ENCODE peak calls at places on chromosomes 11 and 22, in four cellular contexts. K is GM12878, J is gastrocnemius medialis, B is right lobe of liver. L is an unnamed sample.

GRCh38 chr22:38981005-38981658 is 1.0 kb upstream of the APOBEC3B start:
- DNase-seq in K (no peak), J (no peak), B (peak; percentile 37), L (no peak)

GRCh38 chr11:83641511-83641910 is 355.3 kb upstream of the CCDC90B start:
- DNase-seq in K (no peak), J (peak; percentile 12), B (no peak), L (no peak)

GRCh38 chr11:833114-833791 is 501 bp downstream of the CD151 start:
- DNase-seq in K (no peak), J (peak; percentile 46), B (no peak), L (peak; percentile 87)

GRCh38 chr11:46529086-46529905 is 64.5 kb downstream of the AMBRA1 start:
- DNase-seq in K (no peak), J (peak; percentile 36), B (no peak), L (no peak)

GRCh38 chr22:17769716-17770082 is 4.6 kb downstream of the BID start:
- DNase-seq in K (no peak), J (no peak), B (peak; percentile 95), L (no peak)

GRCh38 chr22:47446331-47446730 is 683.9 kb downstream of the TBC1D22A start:
- DNase-seq in K (no peak), J (no peak), B (no peak), L (no peak)

GRCh38 chr22:41009222-41009948 is 58.2 kb downstream of the RBX1 start:
- DNase-seq in K (no peak), J (no peak), B (no peak), L (no peak)

GRCh38 chr11:108084811-108085210 is 36.6 kb upstream of the ACAT1 start:
- DNase-seq in K (no peak), J (no peak), B (no peak), L (no peak)

GRCh38 chr11:324131-324530 is 3.5 kb upstream of the IFITM3 start:
- DNase-seq in K (no peak), J (no peak), B (no peak), L (no peak)

GRCh38 chr11:28697920-28698827 is 590.0 kb downstream of the METTL15 start:
- DNase-seq in K (no peak), J (no peak), B (no peak), L (no peak)

GRCh38 chr22:49856766-49857618 is 3.3 kb downstream of the ZBED4 start:
- DNase-seq in K (no peak), J (no peak), B (no peak), L (no peak)

GRCh38 chr11:8260202-8260996 is 3.3 kb downstream of the LMO1 start:
- DNase-seq in K (no peak), J (peak; percentile 10), B (peak; percentile 18), L (peak; percentile 49)

GRCh38 chr11:119094816-119095065 is 6.9 kb downstream of the DPAGT1 start:
- DNase-seq in K (no peak), J (peak; percentile 90), B (peak; percentile 90), L (peak; percentile 93)

GRCh38 chr11:46347637-46348311 is 511 bp downstream of the DGKZ start:
- DNase-seq in K (no peak), J (peak; percentile 37), B (peak; percentile 70), L (no peak)

GRCh38 chr11:121418625-121419114 is 33.4 kb upstream of the SORL1 start:
- DNase-seq in K (no peak), J (peak; percentile 33), B (peak; percentile 61), L (peak; percentile 44)

GRCh38 chr22:48843640-48844039 is 984.0 kb downstream of the BRD1 start:
- DNase-seq in K (no peak), J (no peak), B (peak; percentile 36), L (no peak)

GRCh38 chr11:133946018-133946417 is 10.8 kb downstream of the IGSF9B start:
- DNase-seq in K (no peak), J (no peak), B (no peak), L (no peak)

GRCh38 chr11:119699227-119699626 is 29.8 kb downstream of the NECTIN1 start:
- DNase-seq in K (no peak), J (peak; percentile 43), B (peak; percentile 88), L (no peak)

GRCh38 chr11:10322830-10323792 is 18.2 kb downstream of the ADM start:
- DNase-seq in K (no peak), J (peak; percentile 49), B (peak; percentile 52), L (no peak)

GRCh38 chr22:43890901-43891331 is 897 bp downstream of the PNPLA5 start:
- DNase-seq in K (no peak), J (no peak), B (peak; percentile 50), L (no peak)

GRCh38 chr11:64369440-64370135 is 10.6 kb downstream of the RPS6KA4 start:
- DNase-seq in K (no peak), J (no peak), B (no peak), L (no peak)

GRCh38 chr22:36914383-36914752 is 940 bp downstream of the CSF2RB start:
- DNase-seq in K (no peak), J (no peak), B (no peak), L (no peak)

GRCh38 chr11:90256404-90257157 is 33.7 kb upstream of the CHORDC1 start:
- DNase-seq in K (no peak), J (no peak), B (no peak), L (no peak)

GRCh38 chr11:19845633-19846032 is 133.0 kb downstream of the NAV2 start:
- DNase-seq in K (no peak), J (no peak), B (no peak), L (no peak)

GRCh38 chr11:127412234-127412633 is 411.7 kb upstream of the KIRREL3 start:
- DNase-seq in K (no peak), J (no peak), B (no peak), L (no peak)

GRCh38 chr11:27395556-27396258 is 32.7 kb upstream of the CCDC34 start:
- DNase-seq in K (no peak), J (no peak), B (no peak), L (no peak)

DNA sequence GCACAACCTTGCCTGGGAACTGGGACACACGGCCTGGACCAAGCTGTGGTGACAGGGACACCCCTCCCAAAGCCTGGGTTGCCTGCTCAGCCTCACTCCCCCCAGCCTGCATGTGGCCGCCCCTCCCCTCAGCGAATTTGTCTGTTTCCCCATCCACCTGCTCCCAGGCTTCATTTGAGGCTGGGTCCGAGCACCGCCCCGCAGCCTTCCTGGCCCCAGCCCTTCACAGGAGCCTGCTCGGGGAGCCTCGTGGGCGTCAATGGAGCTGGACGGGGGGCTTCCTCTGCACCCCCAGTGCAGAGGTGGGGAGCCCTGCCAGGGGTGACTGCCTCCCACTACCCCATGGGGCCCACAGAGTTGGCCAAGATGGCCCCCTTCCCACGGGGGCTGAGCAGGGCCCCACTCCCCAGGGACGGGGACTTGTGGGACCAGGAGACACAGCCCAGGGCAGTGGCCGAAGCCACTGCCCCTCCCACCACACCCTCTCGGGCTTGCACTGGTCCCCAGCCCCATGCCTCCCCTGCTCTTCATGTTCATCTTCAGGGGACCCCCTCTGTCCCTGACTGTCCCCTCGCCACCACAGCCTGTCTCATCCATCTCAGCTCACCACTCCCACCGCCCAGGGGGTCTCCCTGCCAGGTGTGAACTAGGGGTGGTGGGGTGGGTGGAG is 91.7 kb downstream of the WNT7B start:
- DNase-seq in K (no peak), J (peak; percentile 10), B (peak; percentile 45), L (peak; percentile 56)
- H3K4me3 ChIP-seq in K (no peak overlapping the region), J (no peak overlapping the region), B (no peak overlapping the region), L (no peak overlapping the region)

DNA sequence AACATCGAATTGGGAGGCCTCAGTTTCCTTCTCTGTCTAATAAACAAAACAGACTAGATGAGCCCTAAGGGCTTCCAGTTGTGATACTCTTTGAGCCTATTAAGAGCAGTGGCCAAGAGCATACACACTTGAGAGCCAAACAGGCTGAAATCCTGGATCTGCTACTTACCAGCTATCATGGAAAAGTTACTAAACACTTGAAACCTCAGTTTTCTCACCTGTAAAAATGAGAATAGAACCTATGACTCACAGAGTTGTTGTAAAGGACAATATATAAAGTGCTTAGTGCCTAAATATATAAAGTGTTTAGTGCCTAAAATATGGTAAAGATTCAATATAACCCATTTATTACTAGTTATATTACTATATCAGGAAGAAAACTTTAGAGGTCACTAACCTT is 23.7 kb upstream of the GDPD4 start:
- DNase-seq in K (no peak), J (no peak), B (no peak), L (no peak)
- H3K4me3 ChIP-seq in K (no peak overlapping the region), J (no peak overlapping the region), B (no peak overlapping the region), L (no peak overlapping the region)

DNA sequence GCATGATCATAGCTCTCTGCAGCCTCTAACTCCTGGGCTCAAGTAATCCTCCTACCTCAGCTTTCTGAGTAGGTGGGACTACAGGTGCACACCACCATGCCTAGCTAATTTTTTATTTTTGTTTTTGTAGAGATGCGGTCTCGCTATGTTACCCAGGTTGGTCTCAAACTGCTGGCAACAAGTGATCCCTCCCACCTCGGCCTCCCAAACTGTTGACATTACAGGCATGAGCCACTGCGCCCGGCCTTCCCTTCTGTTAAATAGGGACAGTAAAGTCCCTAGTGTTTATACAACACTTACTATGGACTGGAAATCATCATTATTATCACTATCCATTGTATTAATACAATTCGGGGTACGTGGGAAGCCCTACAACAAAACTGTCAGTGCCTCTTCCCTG is 12.6 kb downstream of the SELENOM start:
- DNase-seq in K (no peak), J (no peak), B (no peak), L (no peak)
- H3K4me3 ChIP-seq in K (no peak overlapping the region), J (no peak overlapping the region), B (no peak overlapping the region), L (no peak overlapping the region)

GRCh38 chr11:110200241-110200640 is 96.2 kb downstream of the RDX start:
- DNase-seq in K (no peak), J (no peak), B (no peak), L (no peak)

GRCh38 chr11:110199184-110199981 is 97.0 kb downstream of the RDX start:
- DNase-seq in K (no peak), J (no peak), B (peak; percentile 66), L (no peak)

GRCh38 chr11:110198031-110198729 is 98.2 kb downstream of the RDX start:
- DNase-seq in K (no peak), J (no peak), B (no peak), L (no peak)

GRCh38 chr11:110196884-110197420 is 99.5 kb downstream of the RDX start:
- DNase-seq in K (no peak), J (no peak), B (no peak), L (no peak)

DNA sequence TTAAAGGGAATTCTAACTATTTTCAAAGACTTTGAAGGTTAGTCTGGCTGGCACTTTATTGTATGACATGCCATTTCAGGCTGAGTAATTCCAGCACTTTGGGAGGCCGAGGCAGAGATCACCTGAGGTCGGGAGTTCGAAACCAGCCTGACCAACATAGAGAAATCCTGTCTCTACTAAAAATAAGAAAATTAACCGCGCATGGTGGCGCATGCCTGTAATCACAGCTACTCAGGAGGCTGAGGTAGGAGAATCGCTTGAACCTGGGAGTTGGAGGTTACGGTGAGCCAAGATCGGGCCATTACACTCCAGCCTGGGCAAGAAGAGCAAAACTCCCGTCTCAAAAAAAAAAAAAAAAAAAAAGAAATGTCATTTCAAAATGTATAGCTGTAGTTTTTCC is 95.6 kb downstream of the RDX start:
- DNase-seq in K (no peak), J (no peak), B (no peak), L (no peak)
- H3K4me3 ChIP-seq in K (no peak overlapping the region), J (no peak overlapping the region), B (no peak overlapping the region), L (no peak overlapping the region)

DNA sequence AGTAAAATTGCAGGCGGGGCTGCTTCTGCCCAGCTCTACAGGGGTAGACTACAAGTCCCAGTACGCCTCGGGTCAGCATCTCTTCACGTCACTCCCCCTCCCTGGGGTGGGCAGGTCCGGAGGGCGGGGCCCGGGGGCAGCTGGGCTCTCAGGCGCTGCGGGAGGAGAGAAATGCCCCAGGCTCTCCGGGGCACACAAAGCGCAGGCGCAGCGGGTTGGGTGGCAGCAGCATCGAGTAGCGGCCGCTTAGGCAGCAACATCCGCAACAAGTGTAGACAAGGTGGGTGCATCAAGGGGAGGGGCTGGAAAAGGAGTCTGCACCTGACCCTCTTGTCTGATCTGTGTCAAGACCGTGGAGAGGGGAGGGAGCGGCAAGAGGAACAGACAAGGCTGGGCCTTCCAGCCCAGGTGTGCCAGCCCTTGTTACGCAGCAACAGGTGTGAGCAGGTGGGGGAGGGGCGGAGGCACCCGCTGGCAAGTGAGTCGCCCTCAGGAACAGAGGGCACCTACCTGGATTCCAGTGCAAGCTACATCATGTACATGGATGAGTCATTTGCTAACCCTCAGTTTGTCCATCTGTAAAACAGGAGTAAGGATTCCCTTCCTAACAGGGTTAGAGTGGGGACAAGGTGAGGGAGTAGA is 1.2 kb downstream of the PLEKHB1 start:
- DNase-seq in K (peak; percentile 40), J (peak; percentile 86), B (peak; percentile 80), L (peak; percentile 80)
- H3K4me3 ChIP-seq in K (peak overlapping the region; percentile 8), J (peak overlapping the region; percentile 21), B (no peak overlapping the region), L (peak overlapping the region; percentile 53)